ENCODE peak calls at places on chromosomes 4 and X, in six cellular contexts. One of them, this sample, is unnamed.

GRCh38 chr4:108111781-108112180 is 57.0 kb downstream of the LEF1 start:
- DNase-seq in lower lobe of right lung: no peak
- DNase-seq in islet precursor cell: no peak
- DNase-seq in HS-5: no peak
- DNase-seq in cardiac muscle cell: no peak
- DNase-seq in nephron progenitor cell: no peak
- DNase-seq in this sample: no peak

GRCh38 chrX:141278306-141278705 is 36.0 kb upstream of the SPANXC start:
- DNase-seq in cardiac muscle cell: peak
- DNase-seq in islet precursor cell: no peak
- DNase-seq in nephron progenitor cell: peak
- DNase-seq in HS-5: no peak
- DNase-seq in lower lobe of right lung: no peak
- DNase-seq in this sample: no peak

GRCh38 chrX:29419774-29420553 is 795.4 kb upstream of the MAGEB2 start:
- DNase-seq in lower lobe of right lung: no peak
- DNase-seq in cardiac muscle cell: no peak
- DNase-seq in islet precursor cell: no peak
- DNase-seq in nephron progenitor cell: no peak
- DNase-seq in HS-5: peak
- DNase-seq in this sample: no peak

GRCh38 chr4:110055014-110055768 is 142.5 kb downstream of the EGF start:
- DNase-seq in lower lobe of right lung: no peak
- DNase-seq in nephron progenitor cell: no peak
- DNase-seq in islet precursor cell: no peak
- DNase-seq in cardiac muscle cell: no peak
- DNase-seq in HS-5: no peak
- DNase-seq in this sample: peak

GRCh38 chr4:152408514-152409327 is 127.2 kb downstream of the FBXW7 start:
- DNase-seq in islet precursor cell: no peak
- DNase-seq in nephron progenitor cell: peak
- DNase-seq in HS-5: no peak
- DNase-seq in cardiac muscle cell: peak
- DNase-seq in lower lobe of right lung: no peak
- DNase-seq in this sample: peak

GRCh38 chr4:145177511-145177905 is 2.9 kb downstream of the OTUD4 start:
- DNase-seq in HS-5: no peak
- DNase-seq in lower lobe of right lung: no peak
- DNase-seq in nephron progenitor cell: no peak
- DNase-seq in islet precursor cell: no peak
- DNase-seq in cardiac muscle cell: peak
- DNase-seq in this sample: no peak

GRCh38 chr4:125085-125820 is 952 bp downstream of the ZNF718 start:
- DNase-seq in cardiac muscle cell: peak
- DNase-seq in nephron progenitor cell: peak
- DNase-seq in islet precursor cell: peak
- DNase-seq in HS-5: no peak
- DNase-seq in lower lobe of right lung: peak
- DNase-seq in this sample: no peak

GRCh38 chrX:9133426-9133825 is 99.5 kb upstream of the FAM9B start:
- DNase-seq in HS-5: no peak
- DNase-seq in nephron progenitor cell: no peak
- DNase-seq in cardiac muscle cell: no peak
- DNase-seq in lower lobe of right lung: no peak
- DNase-seq in islet precursor cell: no peak
- DNase-seq in this sample: no peak

GRCh38 chrX:46788902-46789301 is 30.0 kb upstream of the SLC9A7 start:
- DNase-seq in cardiac muscle cell: no peak
- DNase-seq in nephron progenitor cell: no peak
- DNase-seq in HS-5: no peak
- DNase-seq in lower lobe of right lung: no peak
- DNase-seq in islet precursor cell: peak
- DNase-seq in this sample: no peak

GRCh38 chr4:124092101-124093057 is 620.2 kb downstream of the ANKRD50 start:
- DNase-seq in HS-5: no peak
- DNase-seq in cardiac muscle cell: no peak
- DNase-seq in islet precursor cell: no peak
- DNase-seq in lower lobe of right lung: no peak
- DNase-seq in nephron progenitor cell: no peak
- DNase-seq in this sample: no peak

GRCh38 chr4:174423257-174423944 is 98.9 kb downstream of the HPGD start:
- DNase-seq in nephron progenitor cell: no peak
- DNase-seq in islet precursor cell: peak
- DNase-seq in cardiac muscle cell: peak
- DNase-seq in HS-5: peak
- DNase-seq in lower lobe of right lung: no peak
- DNase-seq in this sample: no peak

GRCh38 chr4:39591290-39591689 is 47.4 kb downstream of the SMIM14 start:
- DNase-seq in nephron progenitor cell: no peak
- DNase-seq in HS-5: no peak
- DNase-seq in islet precursor cell: no peak
- DNase-seq in cardiac muscle cell: no peak
- DNase-seq in lower lobe of right lung: no peak
- DNase-seq in this sample: no peak

GRCh38 chr4:168637872-168638756 is 141.3 kb downstream of the PALLD start:
- DNase-seq in nephron progenitor cell: no peak
- DNase-seq in islet precursor cell: no peak
- DNase-seq in cardiac muscle cell: no peak
- DNase-seq in HS-5: no peak
- DNase-seq in lower lobe of right lung: no peak
- DNase-seq in this sample: no peak

GRCh38 chr4:146915132-146915531 is 30.5 kb downstream of the TTC29 start:
- DNase-seq in HS-5: no peak
- DNase-seq in cardiac muscle cell: no peak
- DNase-seq in lower lobe of right lung: no peak
- DNase-seq in nephron progenitor cell: no peak
- DNase-seq in islet precursor cell: no peak
- DNase-seq in this sample: no peak

GRCh38 chr4:18198653-18199052 is 177.1 kb upstream of the LCORL start:
- DNase-seq in cardiac muscle cell: no peak
- DNase-seq in nephron progenitor cell: no peak
- DNase-seq in HS-5: no peak
- DNase-seq in islet precursor cell: no peak
- DNase-seq in lower lobe of right lung: no peak
- DNase-seq in this sample: no peak

GRCh38 chrX:140500427-140500826 is 4.4 kb downstream of the SOX3 start:
- DNase-seq in cardiac muscle cell: no peak
- DNase-seq in HS-5: no peak
- DNase-seq in lower lobe of right lung: no peak
- DNase-seq in nephron progenitor cell: no peak
- DNase-seq in islet precursor cell: no peak
- DNase-seq in this sample: no peak

GRCh38 chr4:183599284-183599683 is 59.7 kb downstream of the RWDD4 start:
- DNase-seq in islet precursor cell: no peak
- DNase-seq in cardiac muscle cell: no peak
- DNase-seq in lower lobe of right lung: no peak
- DNase-seq in HS-5: no peak
- DNase-seq in nephron progenitor cell: no peak
- DNase-seq in this sample: no peak

GRCh38 chr4:142846105-142846728 is at the start of gene INPP4B:
- DNase-seq in HS-5: no peak
- DNase-seq in lower lobe of right lung: peak
- DNase-seq in islet precursor cell: peak
- DNase-seq in cardiac muscle cell: peak
- DNase-seq in nephron progenitor cell: peak
- DNase-seq in this sample: peak

GRCh38 chr4:108840426-108840975 is 77.6 kb upstream of the ETNPPL start:
- DNase-seq in HS-5: no peak
- DNase-seq in cardiac muscle cell: no peak
- DNase-seq in lower lobe of right lung: no peak
- DNase-seq in nephron progenitor cell: no peak
- DNase-seq in islet precursor cell: no peak
- DNase-seq in this sample: no peak

GRCh38 chr4:84019626-84020025 is 479.5 kb downstream of the NKX6-1 start:
- DNase-seq in cardiac muscle cell: no peak
- DNase-seq in islet precursor cell: no peak
- DNase-seq in lower lobe of right lung: no peak
- DNase-seq in nephron progenitor cell: no peak
- DNase-seq in HS-5: no peak
- DNase-seq in this sample: no peak

GRCh38 chrX:38796926-38797325 is 4.3 kb upstream of the MID1IP1 start:
- DNase-seq in nephron progenitor cell: no peak
- DNase-seq in islet precursor cell: no peak
- DNase-seq in cardiac muscle cell: no peak
- DNase-seq in lower lobe of right lung: no peak
- DNase-seq in HS-5: no peak
- DNase-seq in this sample: no peak

GRCh38 chr4:122119739-122120138 is 32.4 kb upstream of the BLTP1 start:
- DNase-seq in HS-5: no peak
- DNase-seq in lower lobe of right lung: no peak
- DNase-seq in cardiac muscle cell: no peak
- DNase-seq in nephron progenitor cell: no peak
- DNase-seq in islet precursor cell: no peak
- DNase-seq in this sample: no peak